ENCODE peak calls at places on chromosomes 7 and 10, in eight cellular contexts. I, P, A, Y, N, E, U and D are unnamed samples.

GRCh38 chr7:18903676-18904075 is 213.8 kb downstream of the TWIST1 start:
- DNase-seq in I (no peak), P (no peak), A (no peak), Y (no peak), N (no peak), E (no peak), U (no peak), D (peak)

GRCh38 chr7:2120251-2120660 is 112.5 kb downstream of the MAD1L1 start:
- DNase-seq in I (no peak), P (no peak), A (no peak), Y (no peak), N (no peak), E (no peak), U (no peak), D (no peak)

GRCh38 chr10:95388539-95388938 is 97.7 kb upstream of the PDLIM1 start:
- DNase-seq in I (no peak), P (no peak), A (no peak), Y (peak), N (no peak), E (no peak), U (no peak), D (no peak)

GRCh38 chr7:154916381-154917213 is 86.3 kb downstream of the PAXIP1 start:
- DNase-seq in I (no peak), P (no peak), A (no peak), Y (no peak), N (no peak), E (no peak), U (no peak), D (no peak)

GRCh38 chr10:44958897-44959242 is 732 bp upstream of the RASSF4 start:
- DNase-seq in I (no peak), P (no peak), A (no peak), Y (no peak), N (no peak), E (no peak), U (no peak), D (no peak)

GRCh38 chr7:99791021-99791420 is 7.0 kb upstream of the CYP3A4 start:
- DNase-seq in I (peak), P (no peak), A (no peak), Y (no peak), N (peak), E (no peak), U (no peak), D (no peak)

GRCh38 chr10:82660205-82660604 is 785.2 kb downstream of the NRG3 start:
- DNase-seq in I (no peak), P (peak), A (no peak), Y (peak), N (no peak), E (peak), U (no peak), D (peak)

GRCh38 chr10:1035201-1035600 is 9.5 kb upstream of the IDI2 start:
- DNase-seq in I (no peak), P (no peak), A (no peak), Y (no peak), N (no peak), E (no peak), U (no peak), D (peak)

GRCh38 chr10:72612203-72612826 is 13.6 kb downstream of the MICU1 start:
- DNase-seq in I (no peak), P (peak), A (no peak), Y (no peak), N (peak), E (peak), U (no peak), D (peak)

GRCh38 chr7:99002827-99003212 is 124.5 kb downstream of the TRRAP start:
- DNase-seq in I (no peak), P (no peak), A (no peak), Y (no peak), N (no peak), E (no peak), U (no peak), D (no peak)

GRCh38 chr7:142438235-142438922 is 180.5 kb upstream of the PRSS58 start:
- DNase-seq in I (no peak), P (peak), A (no peak), Y (peak), N (peak), E (peak), U (no peak), D (peak)

GRCh38 chr7:50145801-50146338 is 52.8 kb upstream of the ZPBP start:
- DNase-seq in I (no peak), P (no peak), A (no peak), Y (no peak), N (no peak), E (no peak), U (no peak), D (no peak)

GRCh38 chr7:35723011-35723410 is 28.1 kb upstream of the HERPUD2 start:
- DNase-seq in I (no peak), P (no peak), A (no peak), Y (no peak), N (peak), E (peak), U (no peak), D (no peak)

DNA sequence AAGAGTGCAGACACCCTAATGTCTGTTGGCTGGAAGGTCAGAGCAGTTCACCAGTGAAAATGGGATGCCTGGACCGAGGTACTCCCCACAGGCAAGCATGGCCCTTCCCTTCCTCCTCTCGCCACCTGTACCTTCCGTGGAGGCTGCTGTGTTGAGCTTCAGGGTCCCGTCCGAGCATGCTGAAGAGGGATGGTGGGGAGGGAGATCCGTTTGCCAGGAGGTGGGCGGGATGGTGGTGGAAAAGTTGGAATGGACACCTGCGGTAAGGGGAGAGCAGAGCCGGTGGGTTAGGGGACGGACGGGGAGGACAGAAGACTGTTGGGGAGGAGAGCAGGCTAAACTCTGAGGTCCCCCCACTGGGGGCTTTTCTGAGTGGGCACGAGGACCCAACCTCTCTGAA is 15.9 kb upstream of the ZNF777 start:
- DNase-seq in I (no peak), P (no peak), A (no peak), Y (no peak), N (no peak), E (no peak), U (no peak), D (no peak)
- TF ChIP-seq CTCF in I (no peak), P (no peak), A (no peak), Y (no peak), N (no peak), E (no peak), U (no peak), D (no peak)

GRCh38 chr7:23654508-23654907 is 25.5 kb upstream of the FAM221A start:
- DNase-seq in I (no peak), P (peak), A (no peak), Y (no peak), N (no peak), E (peak), U (no peak), D (peak)
- TF ChIP-seq CTCF in I (peak), P (peak), A (no peak), Y (peak), N (peak), E (peak), U (no peak), D (peak)

DNA sequence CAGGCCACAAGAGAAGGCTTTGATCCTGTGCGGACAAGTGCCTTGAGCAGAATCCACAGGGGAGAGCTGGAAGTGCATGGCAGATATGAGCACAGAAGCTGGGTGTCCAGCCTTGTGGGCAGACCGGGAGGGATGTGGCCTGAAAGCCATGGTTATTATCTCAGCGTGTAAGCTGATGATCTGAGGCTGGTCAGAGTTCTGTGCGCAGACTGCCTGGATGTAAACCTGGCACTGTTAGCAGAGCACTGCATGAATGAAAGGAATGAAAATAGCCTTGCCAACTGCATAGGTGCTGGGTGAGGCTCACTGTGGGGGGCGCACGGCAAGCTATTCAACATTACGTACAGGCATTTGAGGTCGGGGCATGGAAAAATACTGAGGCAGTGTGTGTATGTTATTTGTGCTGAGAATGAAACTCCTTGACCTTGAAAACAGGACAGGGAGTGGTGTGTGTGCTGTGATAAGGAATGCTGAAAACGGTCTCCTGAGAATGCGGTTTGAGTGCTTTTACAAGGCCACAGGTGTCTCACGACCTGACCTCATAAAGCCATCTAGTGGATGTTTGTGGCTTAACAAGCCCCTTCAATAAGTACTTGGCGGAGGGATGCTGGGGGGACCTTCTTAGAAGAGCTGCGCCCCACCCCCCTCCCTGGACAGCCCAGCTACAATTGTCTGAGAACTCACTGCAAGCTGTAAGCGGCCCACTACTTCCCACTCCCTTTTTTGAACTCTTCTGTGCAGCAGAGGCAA is 18.7 kb downstream of the AKR1C1 start:
- DNase-seq in I (no peak), P (peak), A (no peak), Y (peak), N (peak), E (peak), U (no peak), D (peak)
- TF ChIP-seq CTCF in I (peak), P (peak), A (no peak), Y (peak), N (peak), E (peak), U (no peak), D (peak)

DNA sequence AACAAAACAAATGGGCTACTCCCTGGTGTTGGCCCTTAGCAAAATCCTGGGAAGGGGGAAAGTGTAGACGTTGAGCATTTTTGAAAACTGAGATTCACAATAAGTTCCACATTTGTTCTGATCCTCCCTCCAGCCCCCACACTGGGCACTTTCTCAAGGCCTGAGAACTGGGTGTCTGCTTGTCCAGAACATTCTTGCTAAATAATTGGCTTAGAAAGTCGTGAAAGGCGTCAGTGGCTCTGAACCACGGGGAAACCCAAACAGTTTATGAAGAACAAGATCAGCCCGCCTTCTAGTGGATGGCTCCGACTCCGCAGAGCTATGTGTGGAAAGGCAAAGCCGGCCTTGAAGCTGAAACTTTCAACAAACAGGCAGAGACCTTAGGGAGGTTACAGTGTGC is 370.1 kb downstream of the PRPF18 start:
- DNase-seq in I (peak), P (no peak), A (no peak), Y (peak), N (no peak), E (peak), U (no peak), D (peak)
- TF ChIP-seq CTCF in I (peak), P (no peak), A (no peak), Y (peak), N (peak), E (peak), U (no peak), D (peak)